ENCODE peak calls at places on chromosomes 2 and 18, in ten cellular contexts. U, T, G, R, A, H, P, C, M and N are unnamed samples.

GRCh38 chr2:104758199-104758620 is 95.7 kb upstream of the POU3F3 start:
- DNase-seq in U (peak; percentile 88), T (no peak), G (peak; percentile 86), R (peak; percentile 93), A (no peak), H (peak; percentile 92), P (no peak), C (no peak), M (no peak), N (no peak)

GRCh38 chr2:101574622-101575021 is 99.7 kb upstream of the RFX8 start:
- DNase-seq in U (no peak), T (no peak), G (peak; percentile 24), R (no peak), A (no peak), H (no peak), P (no peak), C (no peak), M (no peak), N (no peak)

GRCh38 chr2:238696786-238697185 is 151.1 kb upstream of the TWIST2 start:
- DNase-seq in U (no peak), T (no peak), G (no peak), R (no peak), A (no peak), H (no peak), P (no peak), C (no peak), M (no peak), N (no peak)

GRCh38 chr2:43149482-43150107 is 76.8 kb downstream of the ZFP36L2 start:
- DNase-seq in U (peak; percentile 29), T (no peak), G (no peak), R (no peak), A (no peak), H (no peak), P (no peak), C (no peak), M (no peak), N (no peak)

GRCh38 chr2:120320318-120320851 is 25.6 kb upstream of the INHBB start:
- DNase-seq in U (no peak), T (no peak), G (no peak), R (no peak), A (no peak), H (no peak), P (peak; percentile 77), C (no peak), M (no peak), N (no peak)

GRCh38 chr18:70376914-70377258 is 88.0 kb downstream of the SOCS6 start:
- DNase-seq in U (no peak), T (no peak), G (no peak), R (no peak), A (no peak), H (no peak), P (no peak), C (no peak), M (no peak), N (no peak)

GRCh38 chr2:101354910-101355309 is 32.4 kb downstream of the CREG2 start:
- DNase-seq in U (no peak), T (no peak), G (no peak), R (no peak), A (no peak), H (no peak), P (no peak), C (no peak), M (no peak), N (no peak)

GRCh38 chr2:101699191-101699938 is 1.9 kb downstream of the MAP4K4 start:
- DNase-seq in U (no peak), T (no peak), G (no peak), R (no peak), A (no peak), H (no peak), P (no peak), C (no peak), M (no peak), N (no peak)

DNA sequence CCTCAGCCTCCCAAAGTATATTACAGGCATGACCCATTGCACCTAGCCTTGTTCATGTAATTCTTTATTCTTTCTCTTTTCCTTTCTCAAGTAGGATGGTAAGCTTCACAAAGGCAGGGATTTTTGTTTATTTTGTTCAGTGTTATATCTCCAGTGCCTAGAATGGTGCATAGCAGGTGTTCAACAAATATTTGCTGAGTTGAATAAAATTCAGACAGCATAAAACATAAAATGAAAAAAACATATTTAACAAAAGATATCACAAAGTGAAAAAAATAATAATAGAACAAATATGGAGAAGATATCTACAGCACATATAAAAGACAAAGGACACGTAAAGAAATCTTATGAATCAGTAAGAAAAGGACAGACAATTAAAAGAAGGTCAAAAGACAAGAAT is 8.8 kb downstream of the PREPL start:
- DNase-seq in U (no peak), T (no peak), G (no peak), R (no peak), A (no peak), H (no peak), P (no peak), C (no peak), M (no peak), N (no peak)
- H3K4me1 ChIP-seq in U (no peaks in the 10 kb centered on the region), T (no peaks in the 10 kb centered on the region), G (no peaks in the 10 kb centered on the region), R (no peaks in the 10 kb centered on the region), A (no peaks in the 10 kb centered on the region), H (no peaks in the 10 kb centered on the region), P (no peaks in the 10 kb centered on the region), C (peaks cover 7% of the 10 kb centered on the region), M (no peaks in the 10 kb centered on the region), N (no peaks in the 10 kb centered on the region)

DNA sequence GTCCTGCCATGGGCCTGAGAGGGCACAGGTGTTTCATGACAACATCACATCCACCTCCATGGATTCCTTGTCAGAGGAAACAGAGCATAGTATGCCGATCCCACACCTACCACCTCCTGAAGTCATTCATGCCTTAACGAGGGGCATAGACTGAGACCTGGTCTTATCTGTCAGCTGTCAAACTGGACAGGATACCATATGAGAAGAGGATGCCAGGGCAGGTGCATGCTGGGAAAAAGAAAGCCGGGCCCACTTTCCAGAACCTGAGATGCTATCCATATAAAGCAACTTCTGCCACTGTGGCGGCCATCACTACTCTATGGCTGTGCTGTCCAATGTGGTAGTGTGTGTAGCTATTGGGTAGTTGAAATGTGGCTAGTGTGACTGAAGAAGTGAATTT is 116.0 kb upstream of the SIX2 start:
- DNase-seq in U (no peak), T (no peak), G (no peak), R (no peak), A (no peak), H (no peak), P (no peak), C (no peak), M (no peak), N (no peak)
- H3K4me1 ChIP-seq in U (no peaks in the 10 kb centered on the region), T (no peaks in the 10 kb centered on the region), G (no peaks in the 10 kb centered on the region), R (no peaks in the 10 kb centered on the region), A (peaks cover 42% of the 10 kb centered on the region), H (no peaks in the 10 kb centered on the region), P (peaks cover 2% of the 10 kb centered on the region), C (no peaks in the 10 kb centered on the region), M (no peaks in the 10 kb centered on the region), N (peaks cover 9% of the 10 kb centered on the region)

GRCh38 chr2:170213651-170214050 is 35.7 kb downstream of the MYO3B start:
- DNase-seq in U (no peak), T (no peak), G (no peak), R (no peak), A (no peak), H (no peak), P (no peak), C (no peak), M (no peak), N (no peak)

GRCh38 chr2:170215019-170215418 is 37.1 kb downstream of the MYO3B start:
- DNase-seq in U (no peak), T (no peak), G (peak; percentile 32), R (peak; percentile 63), A (no peak), H (peak; percentile 67), P (no peak), C (no peak), M (no peak), N (no peak)

GRCh38 chr2:170212625-170213280 is 34.8 kb downstream of the MYO3B start:
- DNase-seq in U (peak; percentile 56), T (no peak), G (peak; percentile 46), R (no peak), A (no peak), H (no peak), P (no peak), C (no peak), M (no peak), N (no peak)

GRCh38 chr2:170216415-170216814 is 38.5 kb downstream of the MYO3B start:
- DNase-seq in U (no peak), T (no peak), G (no peak), R (no peak), A (no peak), H (no peak), P (no peak), C (no peak), M (no peak), N (no peak)

GRCh38 chr2:170214309-170214902 is 36.5 kb downstream of the MYO3B start:
- DNase-seq in U (peak; percentile 75), T (no peak), G (peak; percentile 69), R (peak; percentile 83), A (no peak), H (peak; percentile 97), P (no peak), C (no peak), M (no peak), N (no peak)
- H3K4me1 ChIP-seq in U (peaks cover 7% of the 10 kb centered on the region), T (no peaks in the 10 kb centered on the region), G (peaks cover 11% of the 10 kb centered on the region), R (peaks cover 41% of the 10 kb centered on the region), A (peaks cover 12% of the 10 kb centered on the region), H (peaks cover 3% of the 10 kb centered on the region), P (no peaks in the 10 kb centered on the region), C (no peaks in the 10 kb centered on the region), M (no peaks in the 10 kb centered on the region), N (no peaks in the 10 kb centered on the region)

GRCh38 chr18:44765451-44765850 is 84.8 kb downstream of the SETBP1 start:
- DNase-seq in U (no peak), T (no peak), G (no peak), R (no peak), A (no peak), H (no peak), P (no peak), C (no peak), M (no peak), N (no peak)

GRCh38 chr18:44767807-44768206 is 87.1 kb downstream of the SETBP1 start:
- DNase-seq in U (no peak), T (no peak), G (no peak), R (no peak), A (no peak), H (no peak), P (no peak), C (no peak), M (no peak), N (no peak)

GRCh38 chr18:44764863-44765262 is 84.2 kb downstream of the SETBP1 start:
- DNase-seq in U (no peak), T (no peak), G (no peak), R (no peak), A (no peak), H (no peak), P (no peak), C (no peak), M (no peak), N (no peak)

GRCh38 chr18:44763327-44763726 is 82.6 kb downstream of the SETBP1 start:
- DNase-seq in U (no peak), T (no peak), G (no peak), R (no peak), A (no peak), H (no peak), P (no peak), C (no peak), M (no peak), N (no peak)

DNA sequence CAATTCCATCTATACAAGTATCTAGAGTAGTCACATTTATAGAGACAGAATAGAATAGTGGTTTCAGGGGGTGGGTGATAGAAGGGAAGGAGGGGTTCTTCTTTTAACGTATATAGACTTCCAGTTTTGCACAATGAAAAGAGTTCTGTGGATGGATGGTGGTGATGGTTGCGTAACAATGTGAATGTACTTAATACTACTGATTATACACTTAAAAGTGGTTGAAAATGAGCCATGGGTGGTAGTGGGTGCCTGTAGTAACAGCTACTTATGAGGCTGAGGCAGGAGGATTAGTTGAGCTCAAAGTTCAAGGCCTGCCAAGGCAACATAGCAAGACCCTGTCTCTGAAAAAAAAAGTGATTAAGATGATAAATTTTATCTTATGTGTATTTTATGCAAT is 85.8 kb downstream of the SETBP1 start:
- DNase-seq in U (no peak), T (no peak), G (no peak), R (no peak), A (no peak), H (no peak), P (no peak), C (no peak), M (no peak), N (no peak)
- H3K4me1 ChIP-seq in U (peaks cover 13% of the 10 kb centered on the region), T (peaks cover 18% of the 10 kb centered on the region), G (peaks cover 3% of the 10 kb centered on the region), R (peaks cover 17% of the 10 kb centered on the region), A (peaks cover 4% of the 10 kb centered on the region), H (no peaks in the 10 kb centered on the region), P (peaks cover 6% of the 10 kb centered on the region), C (peaks cover 9% of the 10 kb centered on the region), M (no peaks in the 10 kb centered on the region), N (no peaks in the 10 kb centered on the region)